ENCODE peak calls at places on chromosomes 1 and 21, in seven cellular contexts. P is cardiac muscle cell, G is ovary, O is K562, B is Calu3, Y is nephron progenitor cell, W is GM23338. H is an unnamed sample.

GRCh38 chr1:89929467-89930063 is 65.3 kb upstream of the ZNF326 start:
- DNase-seq in P (no peak), G (no peak), O (no peak), B (no peak), Y (no peak), W (peak), H (no peak)

GRCh38 chr21:42124081-42124480 is 53.0 kb downstream of the UMODL1 start:
- DNase-seq in P (no peak), G (no peak), O (no peak), B (no peak), Y (no peak), W (no peak), H (no peak)

GRCh38 chr1:111214086-111214801 is 13.3 kb upstream of the CHI3L2 start:
- DNase-seq in P (no peak), G (no peak), O (no peak), B (no peak), Y (no peak), W (no peak), H (no peak)

GRCh38 chr1:98277111-98277510 is 356.3 kb upstream of the DPYD start:
- DNase-seq in P (peak), G (no peak), O (no peak), B (peak), Y (no peak), W (no peak), H (no peak)

GRCh38 chr1:36882536-36883285 is 151.6 kb downstream of the GRIK3 start:
- DNase-seq in P (no peak), G (no peak), O (no peak), B (no peak), Y (no peak), W (no peak), H (no peak)

GRCh38 chr1:100360790-100361232 is 8.5 kb downstream of the CDC14A start:
- DNase-seq in P (peak), G (peak), O (no peak), B (no peak), Y (no peak), W (no peak), H (no peak)

GRCh38 chr1:150578278-150579109 is 916 bp downstream of the MCL1 start:
- DNase-seq in P (peak), G (peak), O (peak), B (peak), Y (no peak), W (peak), H (no peak)

GRCh38 chr1:211726467-211726866 is 51.0 kb upstream of the NEK2 start:
- DNase-seq in P (no peak), G (no peak), O (no peak), B (no peak), Y (no peak), W (no peak), H (no peak)

GRCh38 chr1:210217482-210217881 is 15.1 kb upstream of the SERTAD4 start:
- DNase-seq in P (no peak), G (no peak), O (no peak), B (no peak), Y (no peak), W (no peak), H (no peak)

GRCh38 chr1:9835758-9836631 is 12.2 kb upstream of the CLSTN1 start:
- DNase-seq in P (peak), G (peak), O (peak), B (peak), Y (peak), W (peak), H (no peak)

GRCh38 chr1:17725084-17725718 is 29.9 kb upstream of the ACTL8 start:
- DNase-seq in P (no peak), G (no peak), O (no peak), B (no peak), Y (no peak), W (no peak), H (no peak)

GRCh38 chr1:23473037-23473800 is 10.8 kb downstream of the ASAP3 start:
- DNase-seq in P (no peak), G (no peak), O (no peak), B (no peak), Y (no peak), W (no peak), H (no peak)

GRCh38 chr1:158998037-158998780 is 11.5 kb upstream of the IFI16 start:
- DNase-seq in P (no peak), G (no peak), O (no peak), B (no peak), Y (no peak), W (no peak), H (no peak)
- TF ChIP-seq CTCF in P (no peak), G (no peak), O (no peak), B (no peak), Y (no peak), W (no peak), H (no peak)

DNA sequence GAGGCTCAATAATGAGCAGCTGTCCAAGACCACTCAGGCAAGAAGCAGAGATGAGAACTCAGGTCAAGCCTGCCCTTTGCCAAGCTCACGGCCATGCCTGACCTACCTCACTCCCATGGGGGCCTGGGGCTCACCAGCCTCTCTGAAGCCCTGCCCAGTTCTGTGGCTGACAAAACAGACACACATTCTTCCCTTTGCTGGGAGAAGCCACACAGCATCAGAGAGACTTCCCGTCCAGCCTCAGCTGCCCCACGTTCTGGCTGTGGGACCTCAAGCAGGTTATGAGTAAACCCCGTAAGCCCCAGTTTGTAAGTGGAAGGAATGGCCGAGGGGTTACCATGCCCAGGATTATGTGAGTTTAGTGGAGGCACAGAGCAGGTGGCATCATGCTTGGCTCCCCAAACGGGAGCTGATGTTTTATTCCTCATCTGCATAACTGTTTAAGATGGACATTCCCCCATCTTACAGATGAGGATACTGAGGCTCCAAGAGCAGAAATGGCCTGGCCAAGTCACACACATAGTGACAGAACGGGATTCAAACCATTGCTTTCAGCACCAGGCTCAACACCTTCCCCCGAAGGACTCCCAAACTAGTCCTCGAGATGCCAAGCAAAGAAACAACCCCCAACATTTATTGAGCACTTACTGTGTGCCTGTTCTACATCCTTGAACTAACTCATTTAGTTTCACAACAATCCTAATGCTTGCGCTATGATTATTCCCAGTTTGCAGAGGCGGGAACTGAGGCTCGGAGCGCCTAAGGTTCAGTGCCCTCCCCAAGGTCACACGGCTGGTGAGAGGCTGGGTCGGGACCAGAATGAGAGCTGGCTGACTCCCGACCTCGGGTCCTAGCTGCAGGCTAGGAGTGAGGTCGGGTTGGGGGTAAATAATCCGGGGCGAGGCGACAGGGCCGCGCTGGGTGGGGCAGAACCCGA is 49.1 kb upstream of the LAPTM5 start:
- DNase-seq in P (no peak), G (no peak), O (no peak), B (no peak), Y (no peak), W (no peak), H (no peak)
- TF ChIP-seq CTCF in P (no peak), G (no peak), O (no peak), B (no peak), Y (no peak), W (no peak), H (no peak)

GRCh38 chr1:154938604-154939399 is 2.3 kb upstream of the PMVK start:
- DNase-seq in P (no peak), G (no peak), O (no peak), B (no peak), Y (no peak), W (no peak), H (no peak)

GRCh38 chr1:154940880-154941228 is 4.3 kb upstream of the PMVK start:
- DNase-seq in P (no peak), G (no peak), O (no peak), B (no peak), Y (no peak), W (no peak), H (no peak)

GRCh38 chr1:154937988-154938386 is 1.5 kb upstream of the PMVK start:
- DNase-seq in P (no peak), G (no peak), O (no peak), B (no peak), Y (no peak), W (no peak), H (no peak)

GRCh38 chr1:154941332-154941995 is 4.9 kb upstream of the PMVK start:
- DNase-seq in P (no peak), G (peak), O (peak), B (no peak), Y (peak), W (peak), H (no peak)

GRCh38 chr1:154940213-154940879 is 3.8 kb upstream of the PMVK start:
- DNase-seq in P (no peak), G (no peak), O (no peak), B (no peak), Y (no peak), W (no peak), H (no peak)
- TF ChIP-seq CTCF in P (no peak), G (no peak), O (no peak), B (no peak), Y (no peak), W (no peak), H (no peak)

GRCh38 chr1:161787355-161787754 is 21.2 kb downstream of the ATF6 start:
- DNase-seq in P (no peak), G (no peak), O (no peak), B (no peak), Y (no peak), W (no peak), H (no peak)
- TF ChIP-seq CTCF in P (no peak), G (no peak), O (peak), B (peak), Y (no peak), W (no peak), H (no peak)

GRCh38 chr1:32361674-32362473 is 411 bp downstream of the FAM229A start:
- DNase-seq in P (peak), G (peak), O (peak), B (peak), Y (peak), W (peak), H (peak)
- TF ChIP-seq CTCF in P (peak), G (peak), O (no peak), B (no peak), Y (peak), W (peak), H (peak)

GRCh38 chr21:40852563-40852962 is 5.6 kb upstream of the DSCAM start:
- DNase-seq in P (no peak), G (no peak), O (no peak), B (no peak), Y (no peak), W (peak), H (no peak)
- TF ChIP-seq CTCF in P (no peak), G (no peak), O (no peak), B (no peak), Y (no peak), W (peak), H (no peak)

GRCh38 chr1:214808845-214809460 is 206.0 kb downstream of the CENPF start:
- DNase-seq in P (peak), G (no peak), O (no peak), B (peak), Y (no peak), W (peak), H (no peak)
- TF ChIP-seq CTCF in P (peak), G (no peak), O (no peak), B (peak), Y (peak), W (peak), H (peak)